ENCODE peak calls at places on chromosomes 1 and 21, in six cellular contexts. B is GDM1, Q is HEK293T, L is SHP77, D is transverse colon, P is NCI-H187. A is an unnamed sample.

GRCh38 chr1:84855168-84855567 is 37.8 kb downstream of the LPAR3 start:
- DNase-seq in P (no peak), Q (no peak), B (no peak), L (no peak), D (no peak), A (no peak)

GRCh38 chr1:94050263-94050662 is 70.7 kb downstream of the ABCA4 start:
- DNase-seq in L (no peak), P (no peak), B (no peak), Q (no peak), D (no peak), A (no peak)

GRCh38 chr1:16230744-16231143 is 6.2 kb downstream of the CPLANE2 start:
- DNase-seq in P (no peak), D (no peak), Q (no peak), L (no peak), B (no peak), A (no peak)

GRCh38 chr1:9449106-9449627 is 90.1 kb upstream of the SLC25A33 start:
- DNase-seq in P (no peak), Q (no peak), D (no peak), L (no peak), B (no peak), A (no peak)

GRCh38 chr1:9909222-9910046 is 635 bp downstream of the CTNNBIP1 start:
- DNase-seq in D (peak), B (peak), L (no peak), Q (no peak), P (no peak), A (peak)

GRCh38 chr1:38772026-38772425 is 87.5 kb downstream of the RRAGC start:
- DNase-seq in B (no peak), Q (no peak), L (no peak), D (no peak), P (no peak), A (no peak)

GRCh38 chr1:9352364-9353140 is 59.9 kb downstream of the SPSB1 start:
- DNase-seq in B (no peak), D (no peak), P (peak), L (no peak), Q (no peak), A (no peak)

GRCh38 chr21:29365636-29366305 is 67.0 kb downstream of the BACH1 start:
- DNase-seq in B (no peak), L (no peak), Q (no peak), P (no peak), D (no peak), A (no peak)

GRCh38 chr1:206575165-206575893 is 36.9 kb downstream of the EIF2D start:
- DNase-seq in Q (no peak), L (no peak), P (no peak), B (peak), D (peak), A (no peak)

GRCh38 chr1:93579891-93580290 is 101.7 kb downstream of the BCAR3 start:
- DNase-seq in P (no peak), L (no peak), Q (no peak), B (no peak), D (peak), A (no peak)

GRCh38 chr1:28208818-28209441 is 23.9 kb downstream of the DNAJC8 start:
- DNase-seq in L (peak), P (no peak), Q (peak), D (peak), B (peak), A (peak)

GRCh38 chr1:117886101-117886795 is 43.2 kb downstream of the GDAP2 start:
- DNase-seq in B (no peak), Q (no peak), D (no peak), L (no peak), P (no peak), A (no peak)

GRCh38 chr1:43819354-43819753 is 112.0 kb downstream of the ST3GAL3 start:
- DNase-seq in L (no peak), Q (no peak), B (no peak), P (no peak), D (no peak), A (no peak)